ENCODE peak calls at places on chromosomes 3 and 15, in four cellular contexts. V is neural progenitor cell, H is keratinocyte, Y is PC-9. T is an unnamed sample.

GRCh38 chr3:110419096-110419495 is 652.5 kb upstream of the NECTIN3 start:
- DNase-seq in Y (no peak), V (no peak), H (no peak), T (no peak)

GRCh38 chr3:4782095-4782494 is 197.1 kb upstream of the BHLHE40 start:
- DNase-seq in H (no peak), V (no peak), Y (no peak), T (no peak)

GRCh38 chr3:54176106-54176505 is 53.8 kb downstream of the CACNA2D3 start:
- DNase-seq in V (no peak), Y (no peak), H (no peak), T (no peak)

GRCh38 chr3:174767853-174768382 is 91.2 kb upstream of the NAALADL2 start:
- DNase-seq in H (no peak), V (no peak), Y (no peak), T (no peak)

GRCh38 chr3:100072328-100073048 is 41.8 kb downstream of the FILIP1L start:
- DNase-seq in H (no peak), V (no peak), Y (no peak), T (no peak)

GRCh38 chr3:134904333-134904771 is 109.3 kb downstream of the EPHB1 start:
- DNase-seq in V (no peak), Y (no peak), H (no peak), T (no peak)

GRCh38 chr3:60136606-60137005 is 1086.8 kb upstream of the CFAP20DC start:
- DNase-seq in Y (no peak), V (no peak), H (no peak), T (no peak)

GRCh38 chr3:151979914-151980313 is 106.5 kb downstream of the SUCNR1 start:
- DNase-seq in V (no peak), Y (no peak), H (no peak), T (no peak)

GRCh38 chr15:70383856-70384255 is 286.1 kb upstream of the TLE3 start:
- DNase-seq in V (no peak), Y (no peak), H (no peak), T (no peak)

GRCh38 chr3:183766745-183767606 is 58.4 kb downstream of the MAP6D1 start:
- DNase-seq in H (no peak), Y (peak; percentile 64), V (peak; percentile 82), T (peak; percentile 52)

GRCh38 chr15:25172691-25173090 is 217.9 kb downstream of the SNRPN start:
- DNase-seq in Y (no peak), H (no peak), V (no peak), T (no peak)

GRCh38 chr3:171399842-171400241 is 60.4 kb downstream of the TNIK start:
- DNase-seq in Y (no peak), H (no peak), V (no peak), T (no peak)

GRCh38 chr3:131540143-131540542 is 37.4 kb upstream of the MRPL3 start:
- DNase-seq in V (no peak), H (no peak), Y (no peak), T (no peak)

GRCh38 chr3:67415504-67415903 is 238.9 kb downstream of the SUCLG2 start:
- DNase-seq in Y (no peak), V (no peak), H (no peak), T (no peak)

GRCh38 chr3:78951546-78951945 is 816.3 kb downstream of the ROBO1 start:
- DNase-seq in Y (no peak), V (no peak), H (no peak), T (no peak)

GRCh38 chr15:101288905-101289513 is 6.0 kb downstream of the SNRPA1 start:
- DNase-seq in H (no peak), V (peak; percentile 74), Y (peak; percentile 36), T (no peak)

GRCh38 chr15:74431645-74432044 is 2.1 kb downstream of the SEMA7A start:
- DNase-seq in Y (no peak), V (no peak), H (no peak), T (no peak)

GRCh38 chr3:24387000-24387399 is 107.7 kb downstream of the THRB start:
- DNase-seq in H (no peak), Y (no peak), V (no peak), T (no peak)

GRCh38 chr15:63601026-63601726 is 4.0 kb downstream of the FBXL22 start:
- DNase-seq in H (no peak), V (peak; percentile 59), Y (no peak), T (no peak)

GRCh38 chr3:153970735-153971347 is 150.3 kb upstream of the ARHGEF26 start:
- DNase-seq in H (no peak), Y (no peak), V (no peak), T (no peak)

GRCh38 chr3:184985586-184985985 is 167.3 kb downstream of the C3orf70 start:
- DNase-seq in H (no peak), V (no peak), Y (no peak), T (no peak)

GRCh38 chr15:92158426-92158825 is 235.3 kb upstream of the ST8SIA2 start:
- DNase-seq in H (peak; percentile 56), Y (peak; percentile 83), V (no peak), T (no peak)

GRCh38 chr15:41476416-41477048 is 17.1 kb upstream of the ITPKA start:
- DNase-seq in H (no peak), V (no peak), Y (no peak), T (no peak)

GRCh38 chr3:37074178-37074577 is 80.9 kb downstream of the MLH1 start:
- DNase-seq in Y (no peak), H (no peak), V (no peak), T (no peak)

GRCh38 chr3:31522152-31522551 is 10.6 kb upstream of the STT3B start:
- DNase-seq in Y (no peak), H (no peak), V (no peak), T (no peak)

GRCh38 chr3:12237076-12237475 is 51.8 kb upstream of the PPARG start:
- DNase-seq in V (no peak), H (no peak), Y (no peak), T (no peak)
- H3K36me3 ChIP-seq in V (no peaks in the 10 kb centered on the region), H (no peaks in the 10 kb centered on the region), Y (no peaks in the 10 kb centered on the region), T (no peaks in the 10 kb centered on the region)

DNA sequence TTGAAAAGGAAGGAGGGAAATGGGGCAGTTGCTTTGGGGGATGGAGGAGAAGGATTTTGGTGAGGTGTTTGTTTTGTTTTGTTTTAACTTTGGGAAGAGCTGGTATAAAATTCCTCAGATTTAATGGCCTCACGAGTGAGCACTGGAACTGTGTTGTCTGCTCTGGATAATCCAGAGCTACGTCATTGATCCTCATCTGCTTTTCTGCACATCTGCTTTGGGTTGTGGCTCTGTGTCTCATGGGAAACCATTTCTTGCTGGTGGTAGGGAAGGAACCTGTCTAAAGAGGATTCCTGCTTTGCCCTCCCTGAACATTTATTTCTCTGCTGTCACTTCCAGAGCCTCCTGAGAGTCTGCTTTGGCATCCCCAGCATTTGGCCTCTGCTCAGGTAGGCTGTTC is 3.1 kb downstream of the SNRK start:
- DNase-seq in H (no peak), V (no peak), Y (no peak), T (no peak)
- H3K27ac ChIP-seq in H (peak overlapping the region; percentile 8), V (no peak overlapping the region), Y (no peak overlapping the region), T (no peak overlapping the region)

DNA sequence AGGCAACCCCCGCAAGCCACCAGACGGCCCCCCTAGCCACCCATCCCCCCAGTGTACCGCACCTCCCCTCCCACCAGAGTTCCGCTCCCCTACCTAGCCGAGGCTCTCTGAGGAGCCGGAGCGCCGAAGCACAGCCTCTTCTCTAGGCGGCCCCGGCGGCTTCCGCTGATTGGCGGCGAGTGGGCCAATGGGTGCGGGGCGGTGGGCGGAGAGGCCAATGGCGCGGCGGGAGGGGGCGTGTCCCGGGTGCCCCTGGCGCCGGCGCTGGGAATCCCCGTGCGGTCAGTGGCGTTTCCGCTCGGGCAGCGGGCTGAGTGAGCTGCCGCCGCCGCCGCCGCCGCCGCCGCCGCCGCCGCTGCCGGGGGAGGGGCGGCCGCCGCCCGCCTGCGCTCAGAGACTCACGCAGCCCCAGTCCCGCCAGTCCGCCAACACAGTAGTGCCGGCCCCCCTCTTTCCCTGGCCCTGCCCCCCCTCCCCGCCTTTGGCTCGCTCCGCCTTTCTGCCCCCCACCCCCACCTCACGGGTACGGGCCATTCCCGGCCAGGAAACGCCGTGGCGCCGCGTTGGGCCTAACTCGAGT is at the start of gene SETD5:
- DNase-seq in H (peak; percentile 73), V (peak; percentile 99), Y (peak; percentile 81), T (peak; percentile 72)
- H3K4me1 ChIP-seq in H (peaks cover 40% of the 10 kb centered on the region), V (peaks cover 41% of the 10 kb centered on the region), Y (peaks cover 64% of the 10 kb centered on the region), T (no peaks in the 10 kb centered on the region)

GRCh38 chr3:38374221-38374620 is 27.6 kb downstream of the XYLB start:
- DNase-seq in Y (no peak), H (no peak), V (no peak), T (no peak)
- H3K36me3 ChIP-seq in Y (no peaks in the 10 kb centered on the region), H (peaks cover 4% of the 10 kb centered on the region), V (no peaks in the 10 kb centered on the region), T (peaks cover 3% of the 10 kb centered on the region)

T was measured in iPS DF 6.9.